ENCODE peak calls at places on chromosomes 11 and 22, in eight cellular contexts. T is cardiac fibroblast, X is hypothalamus, R is NCI-H510A, C is nephron progenitor cell, B is HEK293T, P is lower lobe of right lung, N is AG09319. D is an unnamed sample.

GRCh38 chr22:19750666-19751490 is 9.7 kb upstream of the TBX1 start:
- DNase-seq in T (no peak), X (no peak), R (no peak), C (no peak), B (no peak), P (no peak), N (no peak), D (no peak)

GRCh38 chr11:74081428-74081827 is 72.5 kb upstream of the UCP3 start:
- DNase-seq in T (no peak), X (no peak), R (no peak), C (no peak), B (no peak), P (no peak), N (no peak), D (no peak)

GRCh38 chr11:120020981-120021380 is 116.9 kb downstream of the TRIM29 start:
- DNase-seq in T (no peak), X (no peak), R (no peak), C (no peak), B (no peak), P (no peak), N (no peak), D (no peak)

GRCh38 chr11:2269601-2270321 is 627 bp downstream of the ASCL2 start:
- DNase-seq in T (peak), X (no peak), R (no peak), C (peak), B (no peak), P (peak), N (peak), D (peak)

GRCh38 chr11:8250446-8250845 is 13.2 kb downstream of the LMO1 start:
- DNase-seq in T (no peak), X (no peak), R (no peak), C (no peak), B (no peak), P (peak), N (no peak), D (no peak)

GRCh38 chr11:15603208-15603607 is 488.5 kb downstream of the INSC start:
- DNase-seq in T (no peak), X (no peak), R (no peak), C (no peak), B (no peak), P (no peak), N (no peak), D (no peak)

GRCh38 chr11:119222891-119223290 is 16.8 kb downstream of the CBL start:
- DNase-seq in T (no peak), X (no peak), R (no peak), C (no peak), B (no peak), P (no peak), N (no peak), D (no peak)

GRCh38 chr11:2271077-2271326 is 614 bp upstream of the ASCL2 start:
- DNase-seq in T (no peak), X (no peak), R (no peak), C (peak), B (no peak), P (peak), N (no peak), D (no peak)

GRCh38 chr22:31439805-31440204 is 40.4 kb downstream of the DRG1 start:
- DNase-seq in T (peak), X (no peak), R (no peak), C (no peak), B (no peak), P (no peak), N (no peak), D (no peak)

D was measured in CD4-positive, alpha-beta T cell.